ENCODE peak calls at places on chromosomes 11 and 22, in four cellular contexts. B, C, F and P are unnamed samples. For H3K9me2, the result is how much of the 10 kb centered on the place peaks cover.

GRCh38 chr11:68354181-68354872 is 41.9 kb downstream of the LRP5 start:
- DNase-seq in B (no peak), C (no peak), F (peak), P (no peak)

GRCh38 chr11:27423125-27423524 is 49.5 kb downstream of the LGR4 start:
- DNase-seq in B (no peak), C (no peak), F (no peak), P (no peak)

GRCh38 chr11:134802116-134802515 is 390.1 kb upstream of the B3GAT1 start:
- DNase-seq in B (no peak), C (no peak), F (no peak), P (no peak)

GRCh38 chr11:71420455-71421241 is 27.5 kb downstream of the DHCR7 start:
- DNase-seq in B (peak), C (peak), F (peak), P (peak)

GRCh38 chr11:64744544-64745218 is 739 bp upstream of the RASGRP2 start:
- DNase-seq in B (no peak), C (no peak), F (no peak), P (no peak)

GRCh38 chr22:25878933-25879332 is 136.9 kb downstream of the MYO18B start:
- DNase-seq in B (no peak), C (no peak), F (no peak), P (no peak)

GRCh38 chr11:103953797-103954495 is 82.5 kb upstream of the DDI1 start:
- DNase-seq in B (no peak), C (no peak), F (no peak), P (no peak)

GRCh38 chr11:129785383-129786111 is 30.1 kb upstream of the TMEM45B start:
- DNase-seq in B (peak), C (no peak), F (no peak), P (no peak)

GRCh38 chr22:41094036-41094435 is 1.6 kb downstream of the EP300 start:
- DNase-seq in B (peak), C (peak), F (no peak), P (peak)

GRCh38 chr11:93940395-93940794 is 80.8 kb upstream of the HEPHL1 start:
- DNase-seq in B (no peak), C (no peak), F (no peak), P (no peak)

GRCh38 chr11:69295995-69296889 is 2.3 kb downstream of the MYEOV start:
- DNase-seq in B (peak), C (peak), F (no peak), P (peak)

GRCh38 chr22:36238348-36239149 is 778 bp downstream of the APOL2 start:
- DNase-seq in B (peak), C (no peak), F (no peak), P (peak)

GRCh38 chr22:29633514-29634312 is 30.3 kb downstream of the NF2 start:
- DNase-seq in B (no peak), C (no peak), F (no peak), P (no peak)

GRCh38 chr11:75468534-75469340 is 35.7 kb upstream of the KLHL35 start:
- DNase-seq in B (no peak), C (no peak), F (no peak), P (no peak)

GRCh38 chr11:1516273-1517067 is 29.9 kb upstream of the MOB2 start:
- DNase-seq in B (no peak), C (no peak), F (no peak), P (no peak)

GRCh38 chr11:122440783-122441701 is 214.5 kb upstream of the UBASH3B start:
- DNase-seq in B (no peak), C (no peak), F (no peak), P (no peak)

GRCh38 chr22:50209893-50210292 is 9.1 kb downstream of the SELENOO start:
- DNase-seq in B (peak), C (peak), F (no peak), P (peak)

GRCh38 chr11:33881651-33882279 is 10.1 kb downstream of the LMO2 start:
- DNase-seq in B (no peak), C (no peak), F (no peak), P (no peak)

GRCh38 chr11:35180311-35181233 is 41.6 kb downstream of the CD44 start:
- DNase-seq in B (no peak), C (no peak), F (no peak), P (no peak)

DNA sequence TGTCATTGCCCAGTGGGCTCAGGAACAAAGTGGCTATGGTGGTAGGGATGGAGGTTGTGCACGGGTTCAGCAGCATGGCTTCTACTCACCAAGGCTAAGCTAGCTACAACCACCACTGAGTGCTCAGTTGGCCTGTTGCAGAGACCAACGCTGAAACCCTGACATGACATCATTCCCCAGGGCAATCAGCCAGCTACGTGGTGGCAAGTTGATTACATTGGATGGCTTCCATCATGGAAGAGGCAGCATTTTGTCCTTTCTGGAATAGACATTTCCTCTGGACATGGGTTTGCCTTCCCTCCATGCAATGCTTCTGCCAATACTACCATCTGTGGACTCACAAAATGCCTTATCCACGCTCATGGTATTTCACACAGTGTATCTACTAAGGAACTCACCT is 634.3 kb downstream of the OPCML start:
- DNase-seq in B (no peak), C (no peak), F (no peak), P (no peak)
- H3K9me2 ChIP-seq in B (under half), C (under half), F (under half), P (under half)

GRCh38 chr11:59802639-59803176 is 7.9 kb downstream of the MRPL16 start:
- DNase-seq in B (peak), C (peak), F (peak), P (peak)
- H3K4me2 ChIP-seq in B (no peak), C (no peak), F (no peak), P (no peak)

GRCh38 chr11:112826026-112826425 is 135.2 kb upstream of the NCAM1 start:
- DNase-seq in B (no peak), C (no peak), F (no peak), P (no peak)
- H3K9me2 ChIP-seq in B (under half), C (under half), F (under half), P (under half)

GRCh38 chr22:17267661-17268330 is 48.6 kb upstream of the ADA2 start:
- DNase-seq in B (no peak), C (no peak), F (no peak), P (no peak)

GRCh38 chr22:17262976-17263375 is 43.7 kb upstream of the ADA2 start:
- DNase-seq in B (no peak), C (no peak), F (no peak), P (no peak)

GRCh38 chr22:17266261-17266971 is 47.2 kb upstream of the ADA2 start:
- DNase-seq in B (no peak), C (no peak), F (no peak), P (no peak)

GRCh38 chr22:17264321-17265052 is 45.3 kb upstream of the ADA2 start:
- DNase-seq in B (no peak), C (no peak), F (no peak), P (no peak)

GRCh38 chr22:17265649-17266248 is 46.5 kb upstream of the ADA2 start:
- DNase-seq in B (no peak), C (no peak), F (no peak), P (no peak)
- H3K4me2 ChIP-seq in B (no peak), C (no peak), F (no peak), P (no peak)

GRCh38 chr11:132898676-132899075 is 633.6 kb downstream of the OPCML start:
- DNase-seq in B (no peak), C (no peak), F (no peak), P (no peak)
- H3K9me2 ChIP-seq in B (under half), C (under half), F (under half), P (under half)

DNA sequence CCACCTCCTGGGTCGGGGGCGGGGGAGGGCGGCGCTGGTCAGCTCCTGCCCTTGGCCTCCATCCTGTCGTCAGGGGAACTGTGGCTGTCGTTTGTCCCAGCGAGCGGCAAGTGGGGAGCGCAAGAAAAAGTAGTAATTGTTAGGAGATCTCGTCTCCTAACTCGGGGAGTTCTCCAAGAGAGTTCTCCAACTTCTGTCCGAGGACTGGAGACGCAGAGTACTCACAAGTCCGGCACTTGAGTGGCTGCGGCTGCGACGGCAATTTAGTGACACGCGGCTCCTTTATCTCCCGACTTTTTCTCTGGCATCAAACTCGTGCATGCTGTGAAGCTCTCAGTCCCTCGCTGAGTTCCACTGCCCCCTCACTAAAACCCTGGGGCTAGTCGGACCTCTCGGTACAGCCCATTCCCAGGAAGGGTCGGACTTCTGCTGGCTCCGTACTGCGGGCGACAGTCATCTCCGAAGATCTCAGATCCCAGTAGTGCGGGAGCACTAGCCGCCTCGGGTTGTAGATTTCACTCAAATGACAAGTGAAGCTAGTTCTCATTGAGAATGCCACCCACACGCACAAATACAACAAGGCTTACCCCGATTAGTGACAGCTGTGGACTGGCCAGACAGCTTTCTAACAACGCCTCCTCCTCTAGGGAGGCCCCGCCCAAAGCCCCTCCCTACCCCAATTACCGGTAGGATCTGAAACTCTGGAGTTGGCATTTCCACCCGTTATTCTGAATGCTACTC is at the start of gene PGR:
- DNase-seq in B (no peak), C (no peak), F (no peak), P (no peak)
- H3K4me2 ChIP-seq in B (no peak), C (no peak), F (no peak), P (no peak)

DNA sequence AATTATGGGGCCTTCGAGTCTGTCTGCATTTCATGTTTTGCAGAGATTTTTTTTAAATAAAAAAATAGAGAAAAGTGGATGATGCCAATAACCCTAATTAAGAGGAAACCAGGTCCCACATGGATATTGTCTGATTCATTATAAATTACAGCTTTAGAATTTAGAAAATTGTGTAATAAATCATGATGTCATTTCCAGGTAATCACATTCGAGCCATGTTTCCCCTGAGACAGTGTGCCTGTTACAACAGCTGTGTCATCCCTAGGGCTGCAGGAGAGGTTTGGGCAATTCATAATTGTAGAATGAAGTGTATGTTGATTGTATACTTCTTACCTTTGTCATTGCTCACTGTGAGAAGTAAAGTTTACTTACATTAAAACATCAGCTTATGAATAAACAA is 38.3 kb downstream of the NCAM1 start:
- DNase-seq in B (no peak), C (no peak), F (no peak), P (no peak)
- H3K9me2 ChIP-seq in B (under half), C (under half), F (under half), P (under half)